ENCODE peak calls at places on chromosomes 5 and 9, in ten cellular contexts. One of them, this sample, is unnamed.

GRCh38 chr5:138874241-138874640 is 894 bp downstream of the LRRTM2 start:
- DNase-seq in HFF-Myc: no peak
- DNase-seq in astrocyte of the spinal cord: peak; percentile 37
- DNase-seq in transverse colon: no peak
- DNase-seq in lung: no peak
- DNase-seq in mucosa of descending colon: no peak
- DNase-seq in tibial artery: no peak
- DNase-seq in stomach: no peak
- DNase-seq in thoracic aorta: no peak
- DNase-seq in fibroblast of lung: peak; percentile 40
- DNase-seq in this sample: no peak

GRCh38 chr5:177972613-177973012 is 23.4 kb downstream of the PROP1 start:
- DNase-seq in stomach: no peak
- DNase-seq in fibroblast of lung: peak; percentile 5
- DNase-seq in HFF-Myc: no peak
- DNase-seq in lung: no peak
- DNase-seq in mucosa of descending colon: no peak
- DNase-seq in tibial artery: no peak
- DNase-seq in transverse colon: no peak
- DNase-seq in thoracic aorta: no peak
- DNase-seq in astrocyte of the spinal cord: no peak
- DNase-seq in this sample: peak; percentile 10

GRCh38 chr5:62214701-62215100 is 91.3 kb upstream of the KIF2A start:
- DNase-seq in astrocyte of the spinal cord: no peak
- DNase-seq in fibroblast of lung: no peak
- DNase-seq in transverse colon: no peak
- DNase-seq in tibial artery: no peak
- DNase-seq in lung: no peak
- DNase-seq in stomach: no peak
- DNase-seq in mucosa of descending colon: no peak
- DNase-seq in HFF-Myc: no peak
- DNase-seq in thoracic aorta: no peak
- DNase-seq in this sample: peak; percentile 55

GRCh38 chr5:18772475-18772874 is 1138.2 kb downstream of the TAF11L14 start:
- DNase-seq in stomach: no peak
- DNase-seq in HFF-Myc: no peak
- DNase-seq in tibial artery: no peak
- DNase-seq in lung: no peak
- DNase-seq in transverse colon: no peak
- DNase-seq in fibroblast of lung: no peak
- DNase-seq in mucosa of descending colon: no peak
- DNase-seq in thoracic aorta: no peak
- DNase-seq in astrocyte of the spinal cord: peak; percentile 56
- DNase-seq in this sample: no peak

GRCh38 chr5:103620851-103621547 is 58.4 kb upstream of the NUDT12 start:
- DNase-seq in HFF-Myc: no peak
- DNase-seq in tibial artery: no peak
- DNase-seq in astrocyte of the spinal cord: peak; percentile 10
- DNase-seq in lung: no peak
- DNase-seq in transverse colon: no peak
- DNase-seq in stomach: no peak
- DNase-seq in mucosa of descending colon: no peak
- DNase-seq in fibroblast of lung: no peak
- DNase-seq in thoracic aorta: no peak
- DNase-seq in this sample: peak; percentile 5

GRCh38 chr9:3525088-3525835 is 539 bp downstream of the RFX3 start:
- DNase-seq in tibial artery: no peak
- DNase-seq in transverse colon: no peak
- DNase-seq in mucosa of descending colon: peak; percentile 74
- DNase-seq in lung: no peak
- DNase-seq in astrocyte of the spinal cord: no peak
- DNase-seq in thoracic aorta: no peak
- DNase-seq in stomach: no peak
- DNase-seq in HFF-Myc: no peak
- DNase-seq in fibroblast of lung: no peak
- DNase-seq in this sample: no peak

GRCh38 chr9:121024237-121024636 is 25.8 kb downstream of the C5 start:
- DNase-seq in HFF-Myc: no peak
- DNase-seq in astrocyte of the spinal cord: no peak
- DNase-seq in transverse colon: no peak
- DNase-seq in lung: no peak
- DNase-seq in tibial artery: no peak
- DNase-seq in mucosa of descending colon: no peak
- DNase-seq in stomach: no peak
- DNase-seq in thoracic aorta: no peak
- DNase-seq in fibroblast of lung: no peak
- DNase-seq in this sample: no peak

GRCh38 chr5:164235176-164235914 is 729.9 kb downstream of the MAT2B start:
- DNase-seq in HFF-Myc: no peak
- DNase-seq in tibial artery: no peak
- DNase-seq in fibroblast of lung: peak; percentile 95
- DNase-seq in astrocyte of the spinal cord: peak; percentile 90
- DNase-seq in mucosa of descending colon: no peak
- DNase-seq in transverse colon: no peak
- DNase-seq in thoracic aorta: no peak
- DNase-seq in lung: no peak
- DNase-seq in stomach: no peak
- DNase-seq in this sample: peak; percentile 81

GRCh38 chr5:5432020-5432707 is 9.7 kb downstream of the ICE1 start:
- DNase-seq in astrocyte of the spinal cord: peak; percentile 74
- DNase-seq in thoracic aorta: no peak
- DNase-seq in lung: no peak
- DNase-seq in mucosa of descending colon: no peak
- DNase-seq in transverse colon: no peak
- DNase-seq in HFF-Myc: no peak
- DNase-seq in tibial artery: no peak
- DNase-seq in stomach: no peak
- DNase-seq in fibroblast of lung: peak; percentile 44
- DNase-seq in this sample: peak; percentile 80

GRCh38 chr9:129069128-129069824 is 11.6 kb upstream of the DOLPP1 start:
- DNase-seq in fibroblast of lung: no peak
- DNase-seq in transverse colon: peak; percentile 71
- DNase-seq in astrocyte of the spinal cord: no peak
- DNase-seq in stomach: peak; percentile 92
- DNase-seq in thoracic aorta: no peak
- DNase-seq in HFF-Myc: no peak
- DNase-seq in tibial artery: peak; percentile 72
- DNase-seq in lung: peak; percentile 41
- DNase-seq in mucosa of descending colon: peak; percentile 84
- DNase-seq in this sample: no peak

GRCh38 chr9:91101598-91102168 is 260.0 kb downstream of the AUH start:
- DNase-seq in thoracic aorta: no peak
- DNase-seq in astrocyte of the spinal cord: no peak
- DNase-seq in stomach: peak; percentile 45
- DNase-seq in mucosa of descending colon: peak; percentile 76
- DNase-seq in lung: no peak
- DNase-seq in tibial artery: no peak
- DNase-seq in fibroblast of lung: no peak
- DNase-seq in HFF-Myc: no peak
- DNase-seq in transverse colon: peak; percentile 73
- DNase-seq in this sample: no peak

GRCh38 chr9:18061856-18062255 is 412.1 kb upstream of the ADAMTSL1 start:
- DNase-seq in lung: no peak
- DNase-seq in thoracic aorta: no peak
- DNase-seq in astrocyte of the spinal cord: no peak
- DNase-seq in mucosa of descending colon: no peak
- DNase-seq in tibial artery: no peak
- DNase-seq in HFF-Myc: no peak
- DNase-seq in fibroblast of lung: no peak
- DNase-seq in stomach: no peak
- DNase-seq in transverse colon: no peak
- DNase-seq in this sample: peak; percentile 35

GRCh38 chr9:35229066-35229778 is 67.4 kb downstream of the UNC13B start:
- DNase-seq in lung: no peak
- DNase-seq in mucosa of descending colon: no peak
- DNase-seq in transverse colon: no peak
- DNase-seq in thoracic aorta: no peak
- DNase-seq in astrocyte of the spinal cord: no peak
- DNase-seq in HFF-Myc: no peak
- DNase-seq in stomach: no peak
- DNase-seq in tibial artery: no peak
- DNase-seq in fibroblast of lung: no peak
- DNase-seq in this sample: no peak

GRCh38 chr9:138064547-138064946 is 187.0 kb downstream of the CACNA1B start:
- DNase-seq in lung: no peak
- DNase-seq in transverse colon: no peak
- DNase-seq in stomach: no peak
- DNase-seq in HFF-Myc: no peak
- DNase-seq in thoracic aorta: no peak
- DNase-seq in tibial artery: peak; percentile 23
- DNase-seq in fibroblast of lung: no peak
- DNase-seq in mucosa of descending colon: no peak
- DNase-seq in astrocyte of the spinal cord: no peak
- DNase-seq in this sample: no peak

GRCh38 chr9:96417051-96417586 is 1.1 kb downstream of the ZNF367 start:
- DNase-seq in astrocyte of the spinal cord: peak; percentile 82
- DNase-seq in thoracic aorta: peak; percentile 52
- DNase-seq in lung: peak; percentile 87
- DNase-seq in tibial artery: peak; percentile 93
- DNase-seq in HFF-Myc: no peak
- DNase-seq in fibroblast of lung: peak; percentile 74
- DNase-seq in mucosa of descending colon: peak; percentile 94
- DNase-seq in stomach: peak; percentile 91
- DNase-seq in transverse colon: peak; percentile 95
- DNase-seq in this sample: peak; percentile 73
- H3K4me3 ChIP-seq in astrocyte of the spinal cord: peak overlapping the region; percentile 59
- H3K4me3 ChIP-seq in thoracic aorta: peak overlapping the region; percentile 99
- H3K4me3 ChIP-seq in lung: peak overlapping the region; percentile 80
- H3K4me3 ChIP-seq in tibial artery: peak overlapping the region; percentile 75
- H3K4me3 ChIP-seq in HFF-Myc: peak overlapping the region; percentile 63
- H3K4me3 ChIP-seq in fibroblast of lung: peak overlapping the region; percentile 95
- H3K4me3 ChIP-seq in mucosa of descending colon: peak overlapping the region; percentile 71
- H3K4me3 ChIP-seq in stomach: peak overlapping the region; percentile 89
- H3K4me3 ChIP-seq in transverse colon: peak overlapping the region; percentile 69
- H3K4me3 ChIP-seq in this sample: peak overlapping the region; percentile 93

GRCh38 chr5:147939431-147940114 is 33.2 kb upstream of the C5orf46 start:
- DNase-seq in tibial artery: no peak
- DNase-seq in mucosa of descending colon: no peak
- DNase-seq in fibroblast of lung: no peak
- DNase-seq in lung: peak; percentile 39
- DNase-seq in transverse colon: no peak
- DNase-seq in HFF-Myc: no peak
- DNase-seq in astrocyte of the spinal cord: no peak
- DNase-seq in stomach: no peak
- DNase-seq in thoracic aorta: no peak
- DNase-seq in this sample: no peak

GRCh38 chr5:147930759-147931158 is 24.4 kb upstream of the C5orf46 start:
- DNase-seq in thoracic aorta: no peak
- DNase-seq in stomach: no peak
- DNase-seq in fibroblast of lung: no peak
- DNase-seq in lung: no peak
- DNase-seq in tibial artery: no peak
- DNase-seq in astrocyte of the spinal cord: no peak
- DNase-seq in mucosa of descending colon: no peak
- DNase-seq in HFF-Myc: no peak
- DNase-seq in transverse colon: no peak
- DNase-seq in this sample: no peak

GRCh38 chr5:147935032-147935431 is 28.7 kb upstream of the C5orf46 start:
- DNase-seq in tibial artery: no peak
- DNase-seq in thoracic aorta: no peak
- DNase-seq in lung: no peak
- DNase-seq in mucosa of descending colon: no peak
- DNase-seq in astrocyte of the spinal cord: peak; percentile 69
- DNase-seq in fibroblast of lung: peak; percentile 79
- DNase-seq in HFF-Myc: no peak
- DNase-seq in stomach: no peak
- DNase-seq in transverse colon: no peak
- DNase-seq in this sample: peak; percentile 81
- TF ChIP-seq CTCF in tibial artery: peak; percentile 74
- TF ChIP-seq CTCF in thoracic aorta: peak; percentile 54
- TF ChIP-seq CTCF in lung: peak; percentile 29
- TF ChIP-seq CTCF in mucosa of descending colon: no peak
- TF ChIP-seq CTCF in astrocyte of the spinal cord: peak; percentile 44
- TF ChIP-seq CTCF in fibroblast of lung: peak; percentile 46
- TF ChIP-seq CTCF in HFF-Myc: no peak
- TF ChIP-seq CTCF in stomach: no peak
- TF ChIP-seq CTCF in transverse colon: peak; percentile 57
- TF ChIP-seq CTCF in this sample: peak; percentile 52

DNA sequence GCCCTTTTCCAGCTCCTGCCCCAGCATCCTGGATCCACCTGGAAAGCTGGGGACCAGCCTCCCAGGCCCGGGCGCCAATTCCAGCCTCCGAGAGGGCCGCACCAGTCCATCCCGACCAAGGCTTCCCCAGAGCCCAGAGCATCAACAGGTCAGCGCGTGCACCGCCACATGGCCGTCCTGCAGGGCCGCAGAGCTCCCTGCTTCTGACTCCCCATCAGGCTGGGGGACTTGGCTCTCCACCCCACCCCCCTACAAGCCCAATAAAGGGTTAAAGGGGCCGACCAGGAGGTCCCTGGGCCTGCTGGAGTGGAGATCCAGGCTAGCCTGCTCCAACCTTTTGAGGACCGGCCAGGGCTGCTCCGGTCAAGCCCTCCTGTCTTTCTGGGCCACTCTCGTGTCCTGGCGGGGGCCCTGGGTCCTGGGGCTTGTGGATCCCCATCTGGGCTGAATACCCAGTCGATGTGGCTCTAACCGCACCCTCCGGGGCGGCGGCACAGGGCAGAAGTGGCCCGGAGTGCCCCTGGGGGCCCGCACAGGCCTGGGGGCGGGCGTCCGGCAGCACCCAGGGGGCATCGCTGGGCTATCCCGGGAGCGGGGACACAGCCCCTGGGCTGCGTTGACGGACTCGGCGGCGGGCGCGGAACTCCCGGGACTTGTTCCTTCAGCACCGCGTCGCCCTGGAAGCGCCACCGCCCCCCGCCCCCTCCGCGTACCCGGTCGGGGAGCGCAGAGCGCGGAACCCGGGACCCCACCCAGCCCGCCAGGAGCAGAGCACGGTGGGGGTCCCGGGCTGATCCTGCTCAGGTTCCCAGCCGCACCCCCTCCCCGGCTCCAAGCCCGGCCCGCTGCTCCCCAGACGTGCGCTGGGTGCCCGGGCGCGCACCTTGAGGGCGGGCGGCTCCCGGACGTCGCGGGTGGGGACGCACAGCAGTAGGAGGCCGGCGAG is 590 bp downstream of the ENTPD2 start:
- DNase-seq in astrocyte of the spinal cord: no peak
- DNase-seq in fibroblast of lung: no peak
- DNase-seq in stomach: no peak
- DNase-seq in HFF-Myc: no peak
- DNase-seq in transverse colon: no peak
- DNase-seq in tibial artery: no peak
- DNase-seq in thoracic aorta: no peak
- DNase-seq in lung: no peak
- DNase-seq in mucosa of descending colon: no peak
- DNase-seq in this sample: no peak
- H3K4me3 ChIP-seq in astrocyte of the spinal cord: no peak overlapping the region
- H3K4me3 ChIP-seq in fibroblast of lung: no peak overlapping the region
- H3K4me3 ChIP-seq in stomach: peak overlapping the region; percentile 61
- H3K4me3 ChIP-seq in HFF-Myc: no peak overlapping the region
- H3K4me3 ChIP-seq in transverse colon: peak overlapping the region; percentile 55
- H3K4me3 ChIP-seq in tibial artery: peak overlapping the region; percentile 20
- H3K4me3 ChIP-seq in thoracic aorta: peak overlapping the region; percentile 48
- H3K4me3 ChIP-seq in lung: peak overlapping the region; percentile 13
- H3K4me3 ChIP-seq in mucosa of descending colon: peak overlapping the region; percentile 23
- H3K4me3 ChIP-seq in this sample: no peak overlapping the region

DNA sequence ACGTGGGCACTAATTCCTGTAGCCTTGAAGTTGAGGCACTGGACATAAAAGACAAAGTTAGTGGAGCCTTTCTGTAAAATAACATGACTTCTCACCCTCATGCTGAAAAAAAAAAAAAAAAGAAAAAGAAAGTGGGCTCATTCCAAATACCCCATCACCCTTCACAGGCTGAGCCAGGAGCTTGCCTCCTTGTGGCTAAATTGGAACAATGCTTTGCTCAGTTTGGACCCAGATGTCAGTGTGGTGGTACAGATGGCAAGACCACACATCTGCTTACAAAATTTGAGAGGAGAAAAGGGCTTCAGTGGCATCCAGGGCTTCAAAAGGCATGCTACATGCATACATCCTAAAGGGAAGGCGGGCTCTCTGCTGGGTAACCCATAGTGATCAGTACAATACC is 342.8 kb downstream of the EBF1 start:
- DNase-seq in stomach: no peak
- DNase-seq in astrocyte of the spinal cord: no peak
- DNase-seq in transverse colon: no peak
- DNase-seq in HFF-Myc: no peak
- DNase-seq in mucosa of descending colon: no peak
- DNase-seq in thoracic aorta: no peak
- DNase-seq in fibroblast of lung: no peak
- DNase-seq in tibial artery: no peak
- DNase-seq in lung: no peak
- DNase-seq in this sample: peak; percentile 20
- TF ChIP-seq CTCF in stomach: no peak
- TF ChIP-seq CTCF in astrocyte of the spinal cord: no peak
- TF ChIP-seq CTCF in transverse colon: no peak
- TF ChIP-seq CTCF in HFF-Myc: peak; percentile 28
- TF ChIP-seq CTCF in mucosa of descending colon: no peak
- TF ChIP-seq CTCF in thoracic aorta: no peak
- TF ChIP-seq CTCF in fibroblast of lung: no peak
- TF ChIP-seq CTCF in tibial artery: no peak
- TF ChIP-seq CTCF in lung: no peak
- TF ChIP-seq CTCF in this sample: peak; percentile 27